ENCODE peak calls at places on chromosomes 12 and 14, in ten cellular contexts. One of them, this sample, is unnamed.
A peak's percentile ranks its signal among the peaks of the same experiment; 100 is the strongest.

GRCh38 chr14:91230363-91231035 is 14.0 kb downstream of the GPR68 start:
- DNase-seq in fibroblast of pulmonary artery: no peak
- DNase-seq in left ventricle myocardium inferior: no peak
- DNase-seq in keratinocyte: no peak
- DNase-seq in prostate gland: no peak
- DNase-seq in Panc1: no peak
- DNase-seq in HFF-Myc: no peak
- DNase-seq in RWPE2: no peak
- DNase-seq in heart left ventricle: no peak
- DNase-seq in right lobe of liver: no peak
- DNase-seq in this sample: no peak

GRCh38 chr12:45284096-45284901 is 68.4 kb downstream of the ANO6 start:
- DNase-seq in right lobe of liver: no peak
- DNase-seq in Panc1: no peak
- DNase-seq in keratinocyte: no peak
- DNase-seq in HFF-Myc: no peak
- DNase-seq in fibroblast of pulmonary artery: peak; percentile 76
- DNase-seq in RWPE2: no peak
- DNase-seq in prostate gland: no peak
- DNase-seq in left ventricle myocardium inferior: no peak
- DNase-seq in heart left ventricle: no peak
- DNase-seq in this sample: peak; percentile 14

GRCh38 chr14:42299692-42300091 is 693.0 kb downstream of the LRFN5 start:
- DNase-seq in left ventricle myocardium inferior: no peak
- DNase-seq in right lobe of liver: no peak
- DNase-seq in heart left ventricle: no peak
- DNase-seq in Panc1: no peak
- DNase-seq in RWPE2: no peak
- DNase-seq in prostate gland: no peak
- DNase-seq in fibroblast of pulmonary artery: peak; percentile 1
- DNase-seq in keratinocyte: no peak
- DNase-seq in HFF-Myc: no peak
- DNase-seq in this sample: no peak

GRCh38 chr12:108447168-108447840 is 67.8 kb upstream of the FICD start:
- DNase-seq in prostate gland: no peak
- DNase-seq in left ventricle myocardium inferior: no peak
- DNase-seq in HFF-Myc: no peak
- DNase-seq in keratinocyte: no peak
- DNase-seq in Panc1: no peak
- DNase-seq in heart left ventricle: no peak
- DNase-seq in RWPE2: no peak
- DNase-seq in fibroblast of pulmonary artery: peak; percentile 64
- DNase-seq in right lobe of liver: no peak
- DNase-seq in this sample: peak; percentile 52

GRCh38 chr12:91574391-91574790 is 391.8 kb upstream of the DCN start:
- DNase-seq in left ventricle myocardium inferior: no peak
- DNase-seq in HFF-Myc: no peak
- DNase-seq in RWPE2: no peak
- DNase-seq in right lobe of liver: no peak
- DNase-seq in fibroblast of pulmonary artery: peak; percentile 4
- DNase-seq in prostate gland: no peak
- DNase-seq in Panc1: no peak
- DNase-seq in heart left ventricle: no peak
- DNase-seq in keratinocyte: no peak
- DNase-seq in this sample: no peak

GRCh38 chr12:25784669-25785068 is 173.8 kb upstream of the RASSF8 start:
- DNase-seq in RWPE2: no peak
- DNase-seq in fibroblast of pulmonary artery: no peak
- DNase-seq in heart left ventricle: no peak
- DNase-seq in left ventricle myocardium inferior: no peak
- DNase-seq in right lobe of liver: no peak
- DNase-seq in Panc1: no peak
- DNase-seq in HFF-Myc: no peak
- DNase-seq in prostate gland: no peak
- DNase-seq in keratinocyte: no peak
- DNase-seq in this sample: peak; percentile 53

GRCh38 chr12:642633-643477 is 20.4 kb downstream of the NINJ2 start:
- DNase-seq in heart left ventricle: peak; percentile 83
- DNase-seq in RWPE2: no peak
- DNase-seq in HFF-Myc: no peak
- DNase-seq in fibroblast of pulmonary artery: peak; percentile 59
- DNase-seq in keratinocyte: no peak
- DNase-seq in left ventricle myocardium inferior: peak; percentile 82
- DNase-seq in right lobe of liver: peak; percentile 87
- DNase-seq in prostate gland: peak; percentile 66
- DNase-seq in Panc1: no peak
- DNase-seq in this sample: peak; percentile 26

GRCh38 chr12:119179335-119180021 is 747 bp downstream of the HSPB8 start:
- DNase-seq in heart left ventricle: peak; percentile 68
- DNase-seq in RWPE2: no peak
- DNase-seq in keratinocyte: no peak
- DNase-seq in right lobe of liver: no peak
- DNase-seq in left ventricle myocardium inferior: no peak
- DNase-seq in HFF-Myc: no peak
- DNase-seq in prostate gland: peak; percentile 26
- DNase-seq in Panc1: peak; percentile 39
- DNase-seq in fibroblast of pulmonary artery: peak; percentile 68
- DNase-seq in this sample: peak; percentile 40

GRCh38 chr14:104803916-104804371 is 3.0 kb downstream of the ZBTB42 start:
- DNase-seq in prostate gland: no peak
- DNase-seq in HFF-Myc: no peak
- DNase-seq in left ventricle myocardium inferior: no peak
- DNase-seq in keratinocyte: no peak
- DNase-seq in RWPE2: no peak
- DNase-seq in right lobe of liver: no peak
- DNase-seq in fibroblast of pulmonary artery: no peak
- DNase-seq in heart left ventricle: no peak
- DNase-seq in Panc1: no peak
- DNase-seq in this sample: peak; percentile 22

GRCh38 chr14:50658203-50658602 is 9.9 kb downstream of the SAV1 start:
- DNase-seq in prostate gland: no peak
- DNase-seq in RWPE2: no peak
- DNase-seq in Panc1: no peak
- DNase-seq in fibroblast of pulmonary artery: peak; percentile 82
- DNase-seq in HFF-Myc: no peak
- DNase-seq in right lobe of liver: no peak
- DNase-seq in heart left ventricle: no peak
- DNase-seq in left ventricle myocardium inferior: no peak
- DNase-seq in keratinocyte: no peak
- DNase-seq in this sample: peak; percentile 17

GRCh38 chr12:76422878-76423438 is 74.7 kb upstream of the BBS10 start:
- DNase-seq in Panc1: peak; percentile 7
- DNase-seq in HFF-Myc: peak; percentile 27
- DNase-seq in prostate gland: no peak
- DNase-seq in fibroblast of pulmonary artery: peak; percentile 39
- DNase-seq in RWPE2: no peak
- DNase-seq in heart left ventricle: no peak
- DNase-seq in left ventricle myocardium inferior: no peak
- DNase-seq in right lobe of liver: no peak
- DNase-seq in keratinocyte: peak; percentile 28
- DNase-seq in this sample: peak; percentile 45

GRCh38 chr12:122048156-122048555 is 26.5 kb downstream of the BCL7A start:
- DNase-seq in keratinocyte: no peak
- DNase-seq in fibroblast of pulmonary artery: no peak
- DNase-seq in prostate gland: no peak
- DNase-seq in right lobe of liver: no peak
- DNase-seq in HFF-Myc: no peak
- DNase-seq in Panc1: no peak
- DNase-seq in heart left ventricle: no peak
- DNase-seq in RWPE2: no peak
- DNase-seq in left ventricle myocardium inferior: no peak
- DNase-seq in this sample: no peak

GRCh38 chr12:63930971-63931370 is 86.5 kb downstream of the SRGAP1 start:
- DNase-seq in right lobe of liver: no peak
- DNase-seq in heart left ventricle: no peak
- DNase-seq in keratinocyte: no peak
- DNase-seq in fibroblast of pulmonary artery: peak; percentile 56
- DNase-seq in HFF-Myc: no peak
- DNase-seq in RWPE2: no peak
- DNase-seq in left ventricle myocardium inferior: no peak
- DNase-seq in prostate gland: no peak
- DNase-seq in Panc1: no peak
- DNase-seq in this sample: peak; percentile 77

GRCh38 chr12:57844725-57845477 is 1.6 kb downstream of the CTDSP2 start:
- DNase-seq in heart left ventricle: peak; percentile 78
- DNase-seq in HFF-Myc: no peak
- DNase-seq in keratinocyte: no peak
- DNase-seq in Panc1: no peak
- DNase-seq in RWPE2: no peak
- DNase-seq in right lobe of liver: peak; percentile 91
- DNase-seq in fibroblast of pulmonary artery: peak; percentile 90
- DNase-seq in prostate gland: peak; percentile 44
- DNase-seq in left ventricle myocardium inferior: peak; percentile 70
- DNase-seq in this sample: peak; percentile 39

GRCh38 chr12:12577786-12578185 is 15.1 kb upstream of the DUSP16 start:
- DNase-seq in fibroblast of pulmonary artery: no peak
- DNase-seq in Panc1: no peak
- DNase-seq in RWPE2: no peak
- DNase-seq in left ventricle myocardium inferior: no peak
- DNase-seq in HFF-Myc: no peak
- DNase-seq in right lobe of liver: no peak
- DNase-seq in keratinocyte: no peak
- DNase-seq in heart left ventricle: no peak
- DNase-seq in prostate gland: no peak
- DNase-seq in this sample: peak; percentile 68
- H3K4me3 ChIP-seq in fibroblast of pulmonary artery: no peak overlapping the region
- H3K4me3 ChIP-seq in Panc1: no peak overlapping the region
- H3K4me3 ChIP-seq in RWPE2: no peak overlapping the region
- H3K4me3 ChIP-seq in left ventricle myocardium inferior: no peak overlapping the region
- H3K4me3 ChIP-seq in HFF-Myc: no peak overlapping the region
- H3K4me3 ChIP-seq in right lobe of liver: no peak overlapping the region
- H3K4me3 ChIP-seq in keratinocyte: no peak overlapping the region
- H3K4me3 ChIP-seq in heart left ventricle: no peak overlapping the region
- H3K4me3 ChIP-seq in prostate gland: no peak overlapping the region
- H3K4me3 ChIP-seq in this sample: no peak overlapping the region

GRCh38 chr12:74646831-74647230 is 109.2 kb downstream of the ATXN7L3B start:
- DNase-seq in keratinocyte: no peak
- DNase-seq in Panc1: no peak
- DNase-seq in right lobe of liver: no peak
- DNase-seq in HFF-Myc: no peak
- DNase-seq in prostate gland: no peak
- DNase-seq in fibroblast of pulmonary artery: peak; percentile 1
- DNase-seq in heart left ventricle: no peak
- DNase-seq in left ventricle myocardium inferior: no peak
- DNase-seq in RWPE2: no peak
- DNase-seq in this sample: peak; percentile 16
- TF ChIP-seq CTCF in keratinocyte: no peak
- TF ChIP-seq CTCF in Panc1: peak; percentile 48
- TF ChIP-seq CTCF in right lobe of liver: no peak
- TF ChIP-seq CTCF in HFF-Myc: no peak
- TF ChIP-seq CTCF in prostate gland: peak; percentile 17
- TF ChIP-seq CTCF in fibroblast of pulmonary artery: peak; percentile 2
- TF ChIP-seq CTCF in heart left ventricle: no peak
- TF ChIP-seq CTCF in left ventricle myocardium inferior: peak; percentile 39
- TF ChIP-seq CTCF in RWPE2: peak; percentile 42
- TF ChIP-seq CTCF in this sample: peak; percentile 32

DNA sequence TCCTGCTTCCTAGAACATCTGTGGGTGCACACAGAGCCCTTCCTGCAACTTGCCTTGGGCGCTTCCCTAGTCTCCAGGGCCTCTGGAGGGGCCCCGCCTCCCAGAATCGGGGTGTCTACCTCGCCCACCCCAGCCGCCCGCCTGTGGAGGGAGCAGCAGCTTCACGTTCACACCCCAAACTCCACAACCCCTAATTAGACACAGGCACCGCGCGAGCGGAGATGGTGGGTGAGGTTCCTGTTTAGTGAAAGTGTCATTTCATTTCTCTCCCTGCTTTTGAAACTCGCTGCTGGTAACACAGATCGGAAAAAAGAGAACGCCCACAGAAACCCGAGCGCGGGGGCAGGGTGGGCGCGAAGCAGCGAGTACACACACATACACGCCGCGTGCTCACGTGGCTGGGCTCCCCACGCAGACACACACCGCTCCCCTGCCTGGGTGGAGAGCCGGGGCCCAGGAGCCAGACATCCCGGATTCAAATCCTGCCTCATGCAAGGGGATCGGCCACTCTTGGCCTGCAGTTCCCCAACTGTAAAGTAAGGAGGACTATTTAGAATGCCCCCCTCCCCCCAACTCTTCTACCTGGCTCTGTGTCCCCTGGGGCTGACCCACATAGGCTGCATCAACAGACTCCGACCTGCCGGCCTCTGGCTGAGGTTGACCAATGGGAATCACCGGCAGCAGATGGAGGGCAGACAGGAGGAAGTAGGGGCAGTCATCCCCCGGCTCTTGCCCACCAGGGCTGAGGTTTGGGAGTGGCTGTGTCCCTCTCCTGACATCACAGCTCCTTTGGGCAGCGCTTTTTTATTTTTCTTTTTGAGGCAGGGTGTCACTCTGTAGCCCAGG is 79.2 kb upstream of the NCOR2 start:
- DNase-seq in right lobe of liver: no peak
- DNase-seq in HFF-Myc: no peak
- DNase-seq in Panc1: no peak
- DNase-seq in keratinocyte: no peak
- DNase-seq in left ventricle myocardium inferior: no peak
- DNase-seq in prostate gland: no peak
- DNase-seq in heart left ventricle: no peak
- DNase-seq in RWPE2: no peak
- DNase-seq in fibroblast of pulmonary artery: no peak
- DNase-seq in this sample: no peak
- H3K4me3 ChIP-seq in right lobe of liver: no peak overlapping the region
- H3K4me3 ChIP-seq in HFF-Myc: no peak overlapping the region
- H3K4me3 ChIP-seq in Panc1: no peak overlapping the region
- H3K4me3 ChIP-seq in keratinocyte: no peak overlapping the region
- H3K4me3 ChIP-seq in left ventricle myocardium inferior: no peak overlapping the region
- H3K4me3 ChIP-seq in prostate gland: no peak overlapping the region
- H3K4me3 ChIP-seq in heart left ventricle: no peak overlapping the region
- H3K4me3 ChIP-seq in RWPE2: no peak overlapping the region
- H3K4me3 ChIP-seq in fibroblast of pulmonary artery: no peak overlapping the region
- H3K4me3 ChIP-seq in this sample: no peak overlapping the region

GRCh38 chr14:31887929-31888580 is 189.0 kb upstream of the ARHGAP5 start:
- DNase-seq in left ventricle myocardium inferior: no peak
- DNase-seq in prostate gland: no peak
- DNase-seq in fibroblast of pulmonary artery: no peak
- DNase-seq in keratinocyte: no peak
- DNase-seq in right lobe of liver: no peak
- DNase-seq in heart left ventricle: no peak
- DNase-seq in HFF-Myc: no peak
- DNase-seq in Panc1: no peak
- DNase-seq in RWPE2: no peak
- DNase-seq in this sample: no peak
- TF ChIP-seq CTCF in left ventricle myocardium inferior: no peak
- TF ChIP-seq CTCF in prostate gland: no peak
- TF ChIP-seq CTCF in fibroblast of pulmonary artery: no peak
- TF ChIP-seq CTCF in keratinocyte: no peak
- TF ChIP-seq CTCF in right lobe of liver: no peak
- TF ChIP-seq CTCF in heart left ventricle: no peak
- TF ChIP-seq CTCF in HFF-Myc: no peak
- TF ChIP-seq CTCF in Panc1: no peak
- TF ChIP-seq CTCF in RWPE2: no peak
- TF ChIP-seq CTCF in this sample: no peak

DNA sequence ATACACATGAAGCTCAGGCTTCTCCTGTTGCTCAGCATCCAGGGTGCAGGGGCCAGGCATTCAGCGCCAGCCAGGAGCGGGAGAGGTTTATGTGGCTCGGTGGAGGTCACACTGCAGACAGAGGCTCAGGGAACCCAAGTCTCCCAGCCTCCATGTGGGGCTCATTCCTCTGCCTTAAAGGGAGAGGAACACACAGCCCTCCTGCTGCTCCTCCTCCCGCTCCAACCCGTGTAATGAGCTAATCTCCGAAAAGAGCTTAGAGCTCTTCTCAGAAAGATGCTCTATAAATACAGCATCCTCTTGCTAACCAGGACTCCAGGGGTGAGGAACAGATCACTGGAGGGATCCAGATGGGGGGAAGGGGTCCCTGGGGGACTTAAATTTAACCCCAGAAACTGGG is 28.1 kb downstream of the FGF6 start:
- DNase-seq in heart left ventricle: peak; percentile 57
- DNase-seq in fibroblast of pulmonary artery: no peak
- DNase-seq in right lobe of liver: no peak
- DNase-seq in prostate gland: no peak
- DNase-seq in RWPE2: no peak
- DNase-seq in keratinocyte: no peak
- DNase-seq in HFF-Myc: no peak
- DNase-seq in left ventricle myocardium inferior: no peak
- DNase-seq in Panc1: no peak
- DNase-seq in this sample: no peak
- H3K4me3 ChIP-seq in heart left ventricle: no peak overlapping the region
- H3K4me3 ChIP-seq in fibroblast of pulmonary artery: no peak overlapping the region
- H3K4me3 ChIP-seq in right lobe of liver: no peak overlapping the region
- H3K4me3 ChIP-seq in prostate gland: no peak overlapping the region
- H3K4me3 ChIP-seq in RWPE2: no peak overlapping the region
- H3K4me3 ChIP-seq in keratinocyte: no peak overlapping the region
- H3K4me3 ChIP-seq in HFF-Myc: no peak overlapping the region
- H3K4me3 ChIP-seq in left ventricle myocardium inferior: no peak overlapping the region
- H3K4me3 ChIP-seq in Panc1: no peak overlapping the region
- H3K4me3 ChIP-seq in this sample: no peak overlapping the region

This sample was measured in epithelial cell of esophagus.